ENCODE peak calls at places on chromosomes 11 and 22, in nine cellular contexts. H is adrenal gland, G is PC-3, Z is right atrium auricular region, X is uterus, R is cardiac muscle cell, A is AG04450, M is lower lobe of right lung, O is body of pancreas. P is an unnamed sample.

GRCh38 chr11:130448416-130449068 is at the start of gene ADAMTS15:
- DNase-seq in H (peak), G (peak), Z (peak), X (peak), R (peak), A (no peak), M (peak), O (peak), P (peak)

GRCh38 chr11:110490886-110491285 is 61.1 kb downstream of the FDX1 start:
- DNase-seq in H (peak), G (peak), Z (no peak), X (no peak), R (no peak), A (no peak), M (no peak), O (no peak), P (peak)

GRCh38 chr11:75328426-75329277 is 22.8 kb downstream of the ARRB1 start:
- DNase-seq in H (peak), G (peak), Z (peak), X (peak), R (peak), A (no peak), M (peak), O (peak), P (peak)

GRCh38 chr11:99973993-99974392 is 713.1 kb upstream of the ARHGAP42 start:
- DNase-seq in H (no peak), G (no peak), Z (no peak), X (no peak), R (no peak), A (no peak), M (no peak), O (no peak), P (no peak)

GRCh38 chr11:103420593-103420992 is 311.4 kb downstream of the DYNC2H1 start:
- DNase-seq in H (no peak), G (no peak), Z (no peak), X (no peak), R (no peak), A (no peak), M (no peak), O (no peak), P (no peak)

GRCh38 chr11:102453286-102453797 is 777 bp upstream of the TMEM123 start:
- DNase-seq in H (no peak), G (peak), Z (no peak), X (peak), R (no peak), A (no peak), M (no peak), O (no peak), P (no peak)

GRCh38 chr11:2314525-2315394 is 12.9 kb downstream of the TSPAN32 start:
- DNase-seq in H (peak), G (no peak), Z (peak), X (peak), R (peak), A (peak), M (peak), O (peak), P (peak)

GRCh38 chr11:47518212-47518959 is 34.5 kb downstream of the CELF1 start:
- DNase-seq in H (no peak), G (no peak), Z (no peak), X (no peak), R (no peak), A (no peak), M (no peak), O (no peak), P (no peak)

GRCh38 chr22:49203091-49203862 is 624.4 kb downstream of the BRD1 start:
- DNase-seq in H (no peak), G (no peak), Z (peak), X (peak), R (no peak), A (no peak), M (peak), O (peak), P (no peak)

GRCh38 chr11:35167451-35167954 is 28.5 kb downstream of the CD44 start:
- DNase-seq in H (no peak), G (no peak), Z (peak), X (peak), R (no peak), A (no peak), M (no peak), O (no peak), P (peak)

GRCh38 chr22:39917091-39917703 is 16.3 kb downstream of the GRAP2 start:
- DNase-seq in H (no peak), G (no peak), Z (no peak), X (no peak), R (no peak), A (no peak), M (no peak), O (no peak), P (no peak)

GRCh38 chr22:21947040-21948014 is 5.3 kb downstream of the PPM1F start:
- DNase-seq in H (no peak), G (peak), Z (no peak), X (peak), R (peak), A (peak), M (no peak), O (no peak), P (no peak)

GRCh38 chr11:132943737-132944556 is 588.4 kb downstream of the OPCML start:
- DNase-seq in H (no peak), G (no peak), Z (no peak), X (no peak), R (peak), A (no peak), M (no peak), O (no peak), P (peak)

GRCh38 chr22:38455530-38456271 is 702 bp upstream of the KCNJ4 start:
- DNase-seq in H (no peak), G (no peak), Z (no peak), X (no peak), R (peak), A (no peak), M (no peak), O (peak), P (peak)

GRCh38 chr11:2686360-2687222 is 13.2 kb downstream of the KCNQ1OT1 start:
- DNase-seq in H (peak), G (no peak), Z (no peak), X (peak), R (no peak), A (no peak), M (no peak), O (peak), P (no peak)

GRCh38 chr11:86484164-86484794 is 109.6 kb downstream of the CCDC81 start:
- DNase-seq in H (peak), G (peak), Z (peak), X (peak), R (no peak), A (peak), M (no peak), O (peak), P (peak)

GRCh38 chr22:29208879-29209623 is 3.4 kb downstream of the EMID1 start:
- DNase-seq in H (no peak), G (no peak), Z (no peak), X (no peak), R (no peak), A (no peak), M (no peak), O (peak), P (no peak)

GRCh38 chr22:42291287-42291686 is 20.8 kb upstream of the TCF20 start:
- DNase-seq in H (no peak), G (no peak), Z (no peak), X (no peak), R (no peak), A (no peak), M (no peak), O (no peak), P (no peak)

GRCh38 chr22:42292726-42293520 is 22.5 kb upstream of the TCF20 start:
- DNase-seq in H (no peak), G (no peak), Z (no peak), X (no peak), R (no peak), A (no peak), M (no peak), O (peak), P (no peak)

GRCh38 chr22:42287174-42287890 is 16.9 kb upstream of the TCF20 start:
- DNase-seq in H (no peak), G (no peak), Z (no peak), X (no peak), R (no peak), A (no peak), M (no peak), O (no peak), P (no peak)

GRCh38 chr22:42288791-42289190 is 18.3 kb upstream of the TCF20 start:
- DNase-seq in H (no peak), G (no peak), Z (no peak), X (no peak), R (no peak), A (no peak), M (no peak), O (no peak), P (no peak)

GRCh38 chr22:42289671-42290269 is 19.3 kb upstream of the TCF20 start:
- DNase-seq in H (no peak), G (no peak), Z (no peak), X (no peak), R (no peak), A (no peak), M (no peak), O (peak), P (no peak)
- H3K4me3 ChIP-seq in H (no peak), G (no peak), Z (no peak), X (no peak), R (no peak), A (no peak), M (no peak), O (no peak), P (no peak)

GRCh38 chr22:18059473-18059872 is 18.3 kb upstream of the PEX26 start:
- DNase-seq in H (no peak), G (no peak), Z (no peak), X (no peak), R (no peak), A (no peak), M (no peak), O (no peak), P (no peak)

GRCh38 chr22:18062421-18062820 is 15.4 kb upstream of the PEX26 start:
- DNase-seq in H (no peak), G (no peak), Z (no peak), X (no peak), R (no peak), A (no peak), M (no peak), O (no peak), P (no peak)

GRCh38 chr22:18058770-18059169 is 19.0 kb upstream of the PEX26 start:
- DNase-seq in H (no peak), G (no peak), Z (no peak), X (no peak), R (no peak), A (no peak), M (no peak), O (no peak), P (no peak)

GRCh38 chr22:18059991-18060390 is 17.8 kb upstream of the PEX26 start:
- DNase-seq in H (no peak), G (no peak), Z (no peak), X (no peak), R (no peak), A (no peak), M (no peak), O (no peak), P (no peak)

DNA sequence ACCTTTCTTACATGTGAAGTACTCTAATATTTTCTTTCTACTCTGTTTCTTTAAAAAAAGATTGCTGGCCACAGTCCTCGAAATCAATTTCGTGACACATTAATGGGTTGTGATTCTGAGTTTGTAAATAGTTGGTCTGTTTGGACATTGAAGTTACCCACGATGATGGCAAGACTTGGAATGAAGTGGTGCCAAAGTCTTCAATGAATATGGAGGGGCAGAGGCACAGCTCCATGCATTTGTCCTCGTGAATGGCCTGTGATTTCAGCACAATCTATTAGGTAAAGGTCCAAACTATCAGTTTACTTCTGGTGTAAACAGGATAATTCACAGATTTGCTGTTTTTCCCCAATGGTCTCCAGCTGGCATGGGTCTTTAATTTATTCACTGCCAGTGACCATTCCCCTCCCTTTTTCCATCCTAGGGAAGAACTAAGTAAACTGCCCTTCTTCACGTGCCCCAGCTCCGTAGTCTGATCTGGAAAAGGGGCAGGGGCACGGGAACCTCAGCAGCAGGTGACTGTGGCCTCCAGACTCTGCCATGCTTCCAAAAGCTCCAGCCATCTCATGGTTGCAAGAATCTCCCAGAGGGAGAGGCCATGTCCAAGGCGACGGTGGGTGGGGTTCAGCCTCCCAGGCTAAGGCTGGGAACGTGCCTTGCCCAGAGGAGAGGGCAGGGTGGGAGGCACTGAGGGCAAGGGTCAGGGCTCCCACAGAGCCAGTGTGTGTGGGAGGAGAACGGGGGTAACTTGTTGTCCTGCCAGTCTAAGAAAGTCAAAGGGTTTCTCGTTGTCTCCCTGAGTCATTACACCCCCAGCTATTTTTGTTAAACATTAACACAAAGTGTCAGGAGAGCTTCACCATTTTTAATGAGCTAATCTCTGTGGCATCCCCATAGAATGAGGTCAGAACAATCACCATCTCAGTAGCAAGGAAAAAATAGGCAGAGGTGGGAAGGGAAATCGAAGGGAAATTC is 16.9 kb upstream of the PEX26 start:
- DNase-seq in H (no peak), G (peak), Z (no peak), X (no peak), R (no peak), A (no peak), M (no peak), O (peak), P (peak)
- H3K4me3 ChIP-seq in H (no peak), G (no peak), Z (no peak), X (no peak), R (no peak), A (no peak), M (no peak), O (no peak), P (no peak)

GRCh38 chr11:9574556-9574805 is 1.0 kb downstream of the WEE1 start:
- DNase-seq in H (peak), G (no peak), Z (no peak), X (peak), R (no peak), A (no peak), M (peak), O (peak), P (peak)

GRCh38 chr11:9575531-9576240 is 2.2 kb downstream of the WEE1 start:
- DNase-seq in H (no peak), G (no peak), Z (no peak), X (no peak), R (no peak), A (no peak), M (no peak), O (no peak), P (no peak)

GRCh38 chr11:9574806-9575530 is 1.5 kb downstream of the WEE1 start:
- DNase-seq in H (peak), G (peak), Z (peak), X (peak), R (peak), A (peak), M (no peak), O (peak), P (peak)

GRCh38 chr11:9577551-9577950 is 4.1 kb downstream of the WEE1 start:
- DNase-seq in H (no peak), G (no peak), Z (no peak), X (no peak), R (no peak), A (no peak), M (no peak), O (no peak), P (no peak)

GRCh38 chr11:9577032-9577431 is 3.6 kb downstream of the WEE1 start:
- DNase-seq in H (no peak), G (no peak), Z (no peak), X (no peak), R (no peak), A (no peak), M (no peak), O (no peak), P (no peak)
- H3K4me3 ChIP-seq in H (peak), G (peak), Z (peak), X (peak), R (peak), A (peak), M (peak), O (no peak), P (peak)

GRCh38 chr11:30025396-30026139 is 8.7 kb upstream of the KCNA4 start:
- DNase-seq in H (no peak), G (no peak), Z (no peak), X (no peak), R (no peak), A (no peak), M (no peak), O (no peak), P (no peak)

GRCh38 chr11:30017467-30017895 is 651 bp upstream of the KCNA4 start:
- DNase-seq in H (no peak), G (no peak), Z (no peak), X (no peak), R (no peak), A (no peak), M (no peak), O (no peak), P (no peak)

GRCh38 chr11:30018443-30018842 is 1.6 kb upstream of the KCNA4 start:
- DNase-seq in H (peak), G (no peak), Z (no peak), X (no peak), R (no peak), A (no peak), M (no peak), O (peak), P (no peak)

GRCh38 chr11:30019481-30019880 is 2.7 kb upstream of the KCNA4 start:
- DNase-seq in H (no peak), G (no peak), Z (no peak), X (no peak), R (no peak), A (no peak), M (no peak), O (no peak), P (no peak)

DNA sequence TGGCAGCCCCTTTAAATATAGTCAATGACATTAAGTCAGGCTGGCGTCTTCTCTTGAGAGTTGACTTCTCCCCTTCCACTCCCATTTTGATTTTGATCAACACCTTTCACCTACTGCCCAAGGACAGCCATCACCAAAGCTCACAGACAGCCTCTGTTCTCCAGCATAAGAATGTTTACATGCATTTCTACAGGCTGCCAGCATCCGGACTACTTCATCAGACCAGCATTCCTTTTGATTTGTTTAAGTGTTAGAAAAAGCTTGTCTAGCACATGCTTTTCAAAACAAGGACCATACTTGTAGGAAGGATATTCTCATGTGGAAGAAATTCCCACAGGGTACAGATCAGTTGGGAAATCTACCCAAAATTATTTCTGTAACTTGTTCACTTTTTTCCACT is 6.2 kb upstream of the KCNA4 start:
- DNase-seq in H (no peak), G (no peak), Z (no peak), X (no peak), R (peak), A (no peak), M (no peak), O (no peak), P (no peak)
- H3K4me3 ChIP-seq in H (no peak), G (no peak), Z (no peak), X (no peak), R (no peak), A (no peak), M (no peak), O (no peak), P (no peak)

GRCh38 chr22:31680764-31681624 is 19.0 kb upstream of the PISD start:
- DNase-seq in H (peak), G (peak), Z (no peak), X (no peak), R (no peak), A (no peak), M (no peak), O (no peak), P (peak)

GRCh38 chr22:31681625-31682345 is 19.8 kb upstream of the PISD start:
- DNase-seq in H (peak), G (no peak), Z (no peak), X (no peak), R (no peak), A (no peak), M (no peak), O (no peak), P (peak)

GRCh38 chr22:31678748-31679147 is 16.7 kb upstream of the PISD start:
- DNase-seq in H (no peak), G (no peak), Z (no peak), X (no peak), R (no peak), A (no peak), M (no peak), O (no peak), P (no peak)

GRCh38 chr22:31676700-31677099 is 14.7 kb upstream of the PISD start:
- DNase-seq in H (peak), G (no peak), Z (peak), X (peak), R (peak), A (peak), M (peak), O (peak), P (peak)
- H3K4me3 ChIP-seq in H (peak), G (no peak), Z (peak), X (peak), R (peak), A (peak), M (peak), O (no peak), P (peak)

DNA sequence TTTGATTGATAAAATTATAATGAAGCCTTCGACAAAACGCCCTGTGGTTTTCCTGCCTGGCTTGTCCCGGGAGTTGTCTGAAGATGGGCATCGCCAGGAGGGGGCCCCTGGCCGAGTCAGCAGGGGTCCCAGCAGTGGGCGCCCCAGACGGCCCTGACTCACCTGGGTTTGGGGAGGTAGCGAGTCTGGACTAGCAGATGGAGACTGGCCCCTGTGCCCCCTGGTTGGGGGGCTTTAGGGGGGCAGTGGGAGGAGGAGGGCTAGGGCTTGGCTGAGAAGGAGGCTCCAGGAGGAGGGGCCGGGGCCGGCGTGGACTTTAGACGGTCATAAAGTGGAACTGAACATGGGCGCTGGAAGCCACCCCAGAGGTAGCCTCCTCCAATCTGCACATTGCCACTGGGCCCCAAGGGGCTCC is 410 bp upstream of the LIF start:
- DNase-seq in H (no peak), G (no peak), Z (no peak), X (no peak), R (no peak), A (no peak), M (no peak), O (no peak), P (peak)
- H3K4me3 ChIP-seq in H (peak), G (no peak), Z (no peak), X (no peak), R (no peak), A (peak), M (peak), O (no peak), P (peak)

DNA sequence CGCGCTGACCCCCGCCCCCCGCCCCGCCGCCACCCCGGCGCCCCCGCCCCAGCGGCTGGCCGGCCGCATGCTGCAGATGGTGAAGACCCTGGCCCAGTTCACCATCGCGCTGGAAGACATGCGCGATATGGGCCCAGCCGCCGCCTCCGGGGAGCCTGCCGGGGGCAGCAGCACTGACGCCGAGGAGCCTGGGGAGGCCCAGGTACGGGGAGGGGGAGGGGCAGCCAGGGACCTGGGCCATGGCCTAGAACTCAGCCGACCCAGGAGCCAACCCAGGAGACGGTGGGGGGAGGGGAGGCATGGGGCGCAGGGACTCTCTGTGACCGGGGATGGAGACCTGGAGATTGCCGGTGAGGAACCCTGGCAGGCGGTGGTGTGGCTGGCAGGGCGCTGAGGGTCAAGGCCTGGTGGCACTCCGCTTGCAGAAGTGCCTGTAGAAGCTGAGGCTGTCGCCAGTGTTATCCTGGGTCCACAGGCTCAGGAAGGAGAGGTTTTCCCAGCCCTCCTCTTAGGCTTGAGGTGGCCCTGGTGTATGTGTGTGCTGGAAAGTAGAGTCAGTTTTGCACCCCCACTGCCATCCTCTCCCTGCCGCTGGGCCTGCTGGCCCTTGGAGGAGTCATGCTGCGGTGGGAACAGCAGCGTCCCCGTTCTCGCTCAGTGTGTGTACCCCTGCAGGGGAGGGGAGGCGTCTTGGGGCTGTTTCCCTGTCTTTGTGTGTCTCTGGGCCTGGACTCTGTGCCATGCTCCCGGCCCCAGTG is 32.9 kb upstream of the RELT start:
- DNase-seq in H (no peak), G (peak), Z (no peak), X (no peak), R (no peak), A (no peak), M (no peak), O (peak), P (no peak)
- H3K4me3 ChIP-seq in H (peak), G (peak), Z (no peak), X (no peak), R (peak), A (no peak), M (no peak), O (no peak), P (no peak)